ENCODE peak calls at places on chromosomes 11 and 22, in ten cellular contexts. B is epithelial cell of esophagus, F is glutamatergic neuron, J is pancreas, Q is foreskin keratinocyte, G is left lung, L is osteocyte, Z is cardiac muscle cell, D is fibroblast of lung, H is endothelial cell of umbilical vein. Y is an unnamed sample.

GRCh38 chr11:1339066-1339675 is 29.7 kb upstream of the TOLLIP start:
- DNase-seq in J (peak), F (no peak), L (no peak), D (no peak), B (no peak), Q (no peak), H (no peak), G (no peak), Z (no peak), Y (no peak)

GRCh38 chr11:134578807-134579708 is 167.0 kb upstream of the B3GAT1 start:
- DNase-seq in D (no peak), L (peak), Q (no peak), G (no peak), H (no peak), F (no peak), Z (peak), B (no peak), J (peak), Y (no peak)

GRCh38 chr22:30535182-30535581 is 11.4 kb downstream of the SEC14L6 start:
- DNase-seq in H (no peak), F (no peak), Q (no peak), J (no peak), D (no peak), L (no peak), Z (no peak), B (no peak), G (no peak), Y (no peak)

GRCh38 chr11:2950825-2951224 is 21.6 kb upstream of the PHLDA2 start:
- DNase-seq in L (no peak), Q (no peak), F (no peak), H (no peak), J (no peak), Z (no peak), D (peak), B (no peak), G (no peak), Y (no peak)

GRCh38 chr11:42976636-42977217 is 335.1 kb upstream of the API5 start:
- DNase-seq in B (no peak), J (no peak), G (no peak), Q (no peak), Z (peak), D (no peak), L (no peak), H (no peak), F (no peak), Y (no peak)

GRCh38 chr11:120337896-120338840 is 2.0 kb downstream of the ARHGEF12 start:
- DNase-seq in F (no peak), D (no peak), L (no peak), Z (peak), B (peak), Q (no peak), G (no peak), J (no peak), H (peak), Y (no peak)

GRCh38 chr11:69641681-69642548 is 959 bp downstream of the CCND1 start:
- DNase-seq in B (no peak), G (no peak), J (peak), H (peak), F (no peak), L (no peak), Z (no peak), D (no peak), Q (no peak), Y (no peak)

GRCh38 chr11:2462986-2463765 is 18.4 kb downstream of the KCNQ1 start:
- DNase-seq in L (peak), F (no peak), D (no peak), J (peak), G (peak), Q (no peak), H (no peak), Z (no peak), B (no peak), Y (no peak)

GRCh38 chr11:68127791-68128681 is 6.8 kb upstream of the CHKA start:
- DNase-seq in D (peak), Q (no peak), H (peak), Z (peak), F (peak), J (peak), G (peak), B (no peak), L (peak), Y (no peak)

GRCh38 chr11:73551697-73552096 is 46.2 kb downstream of the FAM168A start:
- DNase-seq in F (no peak), D (no peak), Q (no peak), H (no peak), J (no peak), L (no peak), G (no peak), B (no peak), Z (peak), Y (no peak)

GRCh38 chr11:116791002-116791812 is 472 bp downstream of the APOA5 start:
- DNase-seq in F (peak), H (peak), Q (no peak), J (peak), G (peak), L (peak), D (peak), B (peak), Z (peak), Y (peak)

GRCh38 chr11:35997908-35998307 is 54.0 kb downstream of the LDLRAD3 start:
- DNase-seq in B (no peak), J (no peak), G (no peak), Z (no peak), Q (no peak), H (no peak), D (no peak), F (no peak), L (no peak), Y (no peak)

GRCh38 chr11:31327417-31327816 is 42.1 kb downstream of the DCDC1 start:
- DNase-seq in Q (no peak), Z (no peak), B (no peak), L (no peak), H (no peak), D (no peak), G (no peak), F (no peak), J (no peak), Y (no peak)

GRCh38 chr11:31326470-31327148 is 42.9 kb downstream of the DCDC1 start:
- DNase-seq in Z (no peak), G (no peak), Q (no peak), J (no peak), L (no peak), H (no peak), D (no peak), F (no peak), B (no peak), Y (no peak)

GRCh38 chr11:31323145-31323544 is 46.4 kb downstream of the DCDC1 start:
- DNase-seq in Z (no peak), Q (no peak), L (no peak), H (no peak), F (no peak), B (no peak), D (no peak), G (no peak), J (no peak), Y (no peak)

GRCh38 chr11:31325162-31325561 is 44.4 kb downstream of the DCDC1 start:
- DNase-seq in J (no peak), Z (no peak), G (no peak), F (no peak), Q (peak), D (peak), B (peak), L (no peak), H (no peak), Y (peak)

DNA sequence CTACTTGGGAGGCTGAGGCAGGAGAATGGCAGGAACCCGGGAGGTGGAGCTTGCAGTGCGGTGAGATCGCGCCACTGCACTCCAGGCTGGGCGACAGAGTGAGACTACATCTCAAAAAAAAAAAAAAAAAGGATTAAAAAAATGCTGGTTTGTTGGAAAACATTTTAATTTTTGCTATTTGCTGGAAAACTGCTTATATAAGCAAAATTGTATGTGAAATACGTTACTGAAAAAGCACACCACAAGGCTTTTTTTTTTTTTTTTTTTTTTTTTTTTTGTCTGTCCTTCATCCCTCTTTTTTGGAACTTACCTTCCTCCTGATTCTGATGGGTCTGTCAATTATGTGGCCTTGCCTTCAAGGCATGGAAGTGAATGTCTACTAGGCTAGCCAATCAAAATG is 40.8 kb downstream of the DCDC1 start:
- DNase-seq in G (no peak), D (no peak), B (no peak), Z (no peak), Q (no peak), J (no peak), L (no peak), F (no peak), H (no peak), Y (no peak)
- TF ChIP-seq CTCF in G (no peak), D (no peak), B (no peak), Z (no peak), Q (no peak), J (no peak), L (no peak), F (no peak), H (no peak), Y (no peak)

DNA sequence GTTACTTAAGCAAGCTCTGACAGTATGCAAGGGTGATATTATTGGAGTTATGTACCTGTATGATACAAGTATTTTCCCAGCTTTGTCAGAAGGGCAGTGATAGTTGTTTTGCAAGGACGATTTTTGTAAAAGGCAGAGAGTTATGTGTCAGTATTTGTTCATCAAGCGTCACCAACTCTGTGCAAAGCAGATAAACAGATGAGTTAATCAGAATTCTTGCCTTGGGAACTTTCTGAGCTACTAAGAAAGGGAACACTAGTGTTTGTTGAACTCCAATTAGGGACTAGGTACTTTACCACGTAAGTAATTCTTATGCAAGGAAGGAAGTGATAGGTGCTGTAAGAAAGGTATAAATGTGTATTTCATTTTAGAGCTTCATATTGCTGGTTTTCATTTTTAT is 1.5 kb downstream of the USP47 start:
- DNase-seq in B (peak), L (no peak), J (no peak), Z (peak), G (no peak), F (no peak), H (peak), Q (peak), D (peak), Y (peak)
- TF ChIP-seq CTCF in B (no peak), L (no peak), J (no peak), Z (no peak), G (no peak), F (no peak), H (no peak), Q (no peak), D (no peak), Y (no peak)

GRCh38 chr22:37611202-37611601 is 2.6 kb downstream of the GGA1 start:
- DNase-seq in J (no peak), H (no peak), Q (no peak), Z (no peak), B (no peak), G (no peak), F (no peak), L (no peak), D (no peak), Y (no peak)

GRCh38 chr22:37608477-37609239 is at the start of gene GGA1:
- DNase-seq in Q (peak), J (peak), H (peak), D (peak), B (peak), G (peak), L (peak), Z (peak), F (peak), Y (peak)

GRCh38 chr22:37610480-37611148 is 2.0 kb downstream of the GGA1 start:
- DNase-seq in B (peak), D (no peak), L (no peak), J (no peak), H (no peak), G (peak), F (no peak), Z (no peak), Q (no peak), Y (no peak)

GRCh38 chr22:37607912-37608476 is 640 bp upstream of the GGA1 start:
- DNase-seq in L (no peak), H (no peak), Q (no peak), D (no peak), F (no peak), B (no peak), G (no peak), J (no peak), Z (no peak), Y (no peak)

GRCh38 chr22:37609240-37610152 is 862 bp downstream of the GGA1 start:
- DNase-seq in J (no peak), G (no peak), Q (no peak), B (peak), L (no peak), F (no peak), D (peak), Z (no peak), H (no peak), Y (peak)
- TF ChIP-seq CTCF in J (no peak), G (no peak), Q (no peak), B (no peak), L (no peak), F (no peak), D (no peak), Z (no peak), H (no peak), Y (no peak)

GRCh38 chr11:44191322-44192014 is 96.0 kb downstream of the EXT2 start:
- DNase-seq in L (no peak), Z (no peak), D (no peak), B (no peak), F (no peak), G (no peak), J (no peak), H (no peak), Q (no peak), Y (no peak)
- TF ChIP-seq CTCF in L (no peak), Z (no peak), D (no peak), B (no peak), F (no peak), G (no peak), J (no peak), H (no peak), Q (no peak), Y (no peak)

Y was measured in RWPE1.